ENCODE peak calls at places on chromosome 16, in four cellular contexts. V is neuronal stem cell, M is IMR-90, T is H1. P is an unnamed sample.

GRCh38 chr16:65413861-65414260 is 292.0 kb upstream of the CDH11 start:
- DNase-seq in V (no peak), M (peak; percentile 3), T (no peak), P (no peak)

GRCh38 chr16:58461640-58462039 is 38.3 kb upstream of the NDRG4 start:
- DNase-seq in V (no peak), M (no peak), T (no peak), P (no peak)

GRCh38 chr16:10941127-10941933 is 938 bp downstream of the DEXI start:
- DNase-seq in V (no peak), M (no peak), T (no peak), P (no peak)

GRCh38 chr16:74568961-74569631 is 37.8 kb downstream of the GLG1 start:
- DNase-seq in V (no peak), M (peak; percentile 63), T (no peak), P (peak; percentile 48)

GRCh38 chr16:57538235-57538711 is 1.9 kb upstream of the CCDC102A start:
- DNase-seq in V (no peak), M (no peak), T (no peak), P (no peak)

GRCh38 chr16:89733792-89734191 is 12.5 kb downstream of the ZNF276 start:
- DNase-seq in V (no peak), M (no peak), T (no peak), P (no peak)

GRCh38 chr16:53898993-53899392 is 195.0 kb downstream of the FTO start:
- DNase-seq in V (no peak), M (no peak), T (no peak), P (no peak)

GRCh38 chr16:65532218-65532617 is 410.4 kb upstream of the CDH11 start:
- DNase-seq in V (no peak), M (no peak), T (no peak), P (no peak)

GRCh38 chr16:58464047-58464915 is 35.7 kb upstream of the NDRG4 start:
- DNase-seq in V (peak; percentile 39), M (no peak), T (no peak), P (no peak)

GRCh38 chr16:88062341-88062861 is 111.2 kb downstream of the BANP start:
- DNase-seq in V (peak; percentile 31), M (peak; percentile 78), T (no peak), P (peak; percentile 62)

GRCh38 chr16:88951501-88951900 is 25.5 kb downstream of the CBFA2T3 start:
- DNase-seq in V (no peak), M (no peak), T (no peak), P (no peak)

GRCh38 chr16:17453365-17454122 is 17.2 kb downstream of the XYLT1 start:
- DNase-seq in V (no peak), M (no peak), T (no peak), P (no peak)

GRCh38 chr16:14420721-14421488 is 209.2 kb downstream of the PARN start:
- DNase-seq in V (no peak), M (no peak), T (no peak), P (peak; percentile 46)

GRCh38 chr16:11681977-11682654 is 13.9 kb downstream of the SNN start:
- DNase-seq in V (no peak), M (no peak), T (no peak), P (no peak)

GRCh38 chr16:59412275-59412841 is 678.2 kb upstream of the GOT2 start:
- DNase-seq in V (peak; percentile 5), M (peak; percentile 30), T (no peak), P (peak; percentile 7)

GRCh38 chr16:66695474-66695934 is 1.0 kb downstream of the CMTM4 start:
- DNase-seq in V (no peak), M (no peak), T (no peak), P (no peak)

GRCh38 chr16:11550651-11551498 is 35.8 kb downstream of the LITAF start:
- DNase-seq in V (no peak), M (no peak), T (no peak), P (no peak)

GRCh38 chr16:8885674-8886592 is 3.8 kb downstream of the LITAFD start:
- DNase-seq in V (no peak), M (peak; percentile 51), T (no peak), P (peak; percentile 59)

GRCh38 chr16:14579266-14579665 is 50.8 kb downstream of the PARN start:
- DNase-seq in V (no peak), M (no peak), T (no peak), P (no peak)

GRCh38 chr16:54050281-54051210 is 236.0 kb downstream of the IRX3 start:
- DNase-seq in V (no peak), M (no peak), T (no peak), P (peak; percentile 22)

GRCh38 chr16:89922477-89922883 is 662 bp upstream of the TUBB3 start:
- DNase-seq in V (peak; percentile 61), M (peak; percentile 91), T (no peak), P (peak; percentile 97)

GRCh38 chr16:14354561-14355351 is 275.3 kb downstream of the PARN start:
- DNase-seq in V (no peak), M (peak; percentile 18), T (no peak), P (peak; percentile 50)

GRCh38 chr16:11032922-11033291 is 88.5 kb downstream of the CLEC16A start:
- DNase-seq in V (peak; percentile 23), M (peak; percentile 80), T (no peak), P (peak; percentile 81)

GRCh38 chr16:28207425-28207824 is 4.3 kb downstream of the XPO6 start:
- DNase-seq in V (no peak), M (peak; percentile 33), T (no peak), P (no peak)

GRCh38 chr16:86553356-86553755 is 1.7 kb downstream of the MTHFSD start:
- DNase-seq in V (no peak), M (no peak), T (no peak), P (no peak)

GRCh38 chr16:86556576-86556975 is 1.5 kb upstream of the MTHFSD start:
- DNase-seq in V (no peak), M (no peak), T (no peak), P (no peak)

GRCh38 chr16:86554917-86555762 is at the start of gene MTHFSD:
- DNase-seq in V (peak; percentile 91), M (peak; percentile 91), T (no peak), P (peak; percentile 92)

GRCh38 chr16:86555763-86556130 is 712 bp upstream of the MTHFSD start:
- DNase-seq in V (no peak), M (no peak), T (no peak), P (no peak)

DNA sequence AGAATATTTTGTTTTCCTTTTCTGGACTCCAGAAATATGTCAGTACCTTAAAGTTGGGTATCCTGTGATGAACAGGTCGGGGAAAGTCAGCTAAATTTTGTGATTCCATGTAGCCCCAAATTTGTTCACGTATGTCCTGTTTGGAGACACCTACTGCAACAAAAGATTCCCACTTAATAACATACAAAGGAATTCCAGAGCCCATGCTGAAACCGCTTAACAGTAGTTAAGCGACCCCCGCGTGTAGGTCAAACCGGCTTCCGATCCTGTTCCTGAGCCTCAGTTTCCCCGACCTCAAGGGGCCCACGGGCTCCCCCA is 477 bp downstream of the MTHFSD start:
- DNase-seq in V (no peak), M (no peak), T (no peak), P (no peak)
- H3K14ac ChIP-seq in V (no peak overlapping the region), M (peak overlapping the region; percentile 92), T (no peak overlapping the region), P (no peak overlapping the region)

GRCh38 chr16:84820771-84821170 is 986 bp downstream of the CRISPLD2 start:
- DNase-seq in V (no peak), M (no peak), T (no peak), P (no peak)
- H3K14ac ChIP-seq in V (no peak overlapping the region), M (peak overlapping the region; percentile 48), T (no peak overlapping the region), P (no peak overlapping the region)

GRCh38 chr16:71927787-71928186 is 32.5 kb downstream of the IST1 start:
- DNase-seq in V (no peak), M (no peak), T (no peak), P (no peak)
- H3K14ac ChIP-seq in V (no peak overlapping the region), M (peak overlapping the region; percentile 36), T (no peak overlapping the region), P (no peak overlapping the region)

DNA sequence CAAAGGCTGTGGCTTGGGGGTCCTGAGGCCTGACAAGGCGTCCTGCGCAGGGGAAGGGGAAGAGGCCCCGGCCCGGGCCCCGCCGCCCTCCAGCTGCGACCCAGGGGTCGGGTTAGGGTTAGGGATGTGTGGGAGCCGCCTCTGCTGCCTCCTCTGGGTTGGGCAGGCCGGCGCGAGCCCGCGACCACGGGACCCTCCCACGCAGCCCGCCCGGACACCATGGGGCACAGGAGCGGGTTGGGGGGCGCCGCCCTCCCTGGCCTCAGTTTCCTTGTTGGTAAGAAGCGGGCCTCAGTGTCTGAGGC is 386 bp downstream of the CIAO3 start:
- DNase-seq in V (no peak), M (no peak), T (no peak), P (no peak)
- H3K14ac ChIP-seq in V (peak overlapping the region; percentile 56), M (peak overlapping the region; percentile 7), T (no peak overlapping the region), P (no peak overlapping the region)

GRCh38 chr16:55501549-55502322 is 7.1 kb upstream of the LPCAT2 start:
- DNase-seq in V (no peak), M (no peak), T (no peak), P (peak; percentile 35)

GRCh38 chr16:55502801-55503366 is 6.0 kb upstream of the LPCAT2 start:
- DNase-seq in V (no peak), M (peak; percentile 93), T (no peak), P (peak; percentile 92)

GRCh38 chr16:55505333-55506015 is 3.4 kb upstream of the LPCAT2 start:
- DNase-seq in V (no peak), M (no peak), T (no peak), P (no peak)

GRCh38 chr16:55506083-55506482 is 2.8 kb upstream of the LPCAT2 start:
- DNase-seq in V (no peak), M (no peak), T (no peak), P (no peak)

GRCh38 chr16:55503726-55504553 is 4.9 kb upstream of the LPCAT2 start:
- DNase-seq in V (no peak), M (no peak), T (no peak), P (no peak)
- H3K14ac ChIP-seq in V (no peak overlapping the region), M (no peak overlapping the region), T (no peak overlapping the region), P (no peak overlapping the region)

GRCh38 chr16:67893791-67894399 is 841 bp downstream of the PSKH1 start:
- DNase-seq in V (no peak), M (no peak), T (no peak), P (no peak)
- H3K14ac ChIP-seq in V (peak overlapping the region; percentile 85), M (peak overlapping the region; percentile 96), T (no peak overlapping the region), P (peak overlapping the region; percentile 80)

GRCh38 chr16:78654929-78655328 is 555.5 kb downstream of the WWOX start:
- DNase-seq in V (no peak), M (no peak), T (no peak), P (no peak)
- H3K14ac ChIP-seq in V (no peak overlapping the region), M (no peak overlapping the region), T (no peak overlapping the region), P (no peak overlapping the region)

GRCh38 chr16:81551821-81552304 is 107.3 kb downstream of the CMIP start:
- DNase-seq in V (no peak), M (peak; percentile 71), T (no peak), P (peak; percentile 70)
- H3K14ac ChIP-seq in V (peak overlapping the region; percentile 58), M (peak overlapping the region; percentile 29), T (no peak overlapping the region), P (peak overlapping the region; percentile 50)

GRCh38 chr16:3112058-3112880 is at the start of gene ZNF205:
- DNase-seq in V (peak; percentile 76), M (peak; percentile 70), T (no peak), P (peak; percentile 74)
- H3K14ac ChIP-seq in V (no peak within 1 kb of the TSS), M (peak within 1 kb of the TSS; percentile 87), T (no peak within 1 kb of the TSS), P (no peak within 1 kb of the TSS)